ENCODE peak calls at places on chromosomes 2 and 18, in seven cellular contexts. B is upper lobe of left lung, X is HCT116, D is GM12878, V is HepG2, F is A549, J is spleen. R is an unnamed sample.

GRCh38 chr2:158529379-158530110 is 72.8 kb downstream of the PKP4 start:
- DNase-seq in B (no peak), X (no peak), D (no peak), V (no peak), F (no peak), J (no peak), R (no peak)

GRCh38 chr2:179619947-179620467 is 241.4 kb downstream of the ZNF385B start:
- DNase-seq in B (no peak), X (no peak), D (no peak), V (no peak), F (no peak), J (no peak), R (no peak)

GRCh38 chr2:71799013-71799575 is 345.7 kb downstream of the DYSF start:
- DNase-seq in B (no peak), X (no peak), D (no peak), V (no peak), F (no peak), J (peak), R (no peak)

GRCh38 chr2:171046056-171046560 is 114.6 kb downstream of the TLK1 start:
- DNase-seq in B (no peak), X (no peak), D (no peak), V (no peak), F (no peak), J (no peak), R (no peak)

GRCh38 chr18:79933765-79934164 is 17.7 kb downstream of the SLC66A2 start:
- DNase-seq in B (peak), X (no peak), D (no peak), V (peak), F (no peak), J (peak), R (no peak)

GRCh38 chr2:148812306-148812705 is 62.7 kb upstream of the KIF5C start:
- DNase-seq in B (no peak), X (no peak), D (no peak), V (no peak), F (no peak), J (no peak), R (no peak)

GRCh38 chr18:35118641-35119040 is 77.4 kb downstream of the MAPRE2 start:
- DNase-seq in B (no peak), X (no peak), D (no peak), V (no peak), F (no peak), J (no peak), R (no peak)

GRCh38 chr2:190947711-190948251 is 66.2 kb downstream of the STAT1 start:
- DNase-seq in B (no peak), X (peak), D (peak), V (peak), F (peak), J (no peak), R (no peak)

GRCh38 chr2:154402138-154402714 is 296.3 kb upstream of the KCNJ3 start:
- DNase-seq in B (no peak), X (peak), D (no peak), V (peak), F (peak), J (no peak), R (no peak)

GRCh38 chr18:9679125-9679524 is 29.0 kb upstream of the RAB31 start:
- DNase-seq in B (no peak), X (no peak), D (no peak), V (no peak), F (no peak), J (no peak), R (no peak)

GRCh38 chr2:68812256-68812655 is 58.9 kb downstream of the BMP10 start:
- DNase-seq in B (peak), X (no peak), D (no peak), V (peak), F (no peak), J (no peak), R (no peak)

GRCh38 chr18:58512161-58512581 is 116.7 kb downstream of the ALPK2 start:
- DNase-seq in B (no peak), X (no peak), D (no peak), V (no peak), F (no peak), J (no peak), R (no peak)
- H3K4me3 ChIP-seq in B (no peak), X (no peak), D (no peak), V (no peak), F (no peak), J (no peak), R (no peak)

GRCh38 chr2:105393373-105394055 is 5.3 kb downstream of the FHL2 start:
- DNase-seq in B (no peak), X (no peak), D (no peak), V (no peak), F (no peak), J (no peak), R (no peak)

GRCh38 chr2:105397025-105397722 is 1.7 kb downstream of the FHL2 start:
- DNase-seq in B (no peak), X (peak), D (no peak), V (no peak), F (peak), J (no peak), R (no peak)

GRCh38 chr2:105395691-105396090 is 3.2 kb downstream of the FHL2 start:
- DNase-seq in B (no peak), X (no peak), D (no peak), V (no peak), F (no peak), J (no peak), R (no peak)

GRCh38 chr2:105396254-105397024 is 2.4 kb downstream of the FHL2 start:
- DNase-seq in B (no peak), X (peak), D (no peak), V (peak), F (peak), J (no peak), R (no peak)

GRCh38 chr2:105394951-105395611 is 3.8 kb downstream of the FHL2 start:
- DNase-seq in B (no peak), X (no peak), D (no peak), V (peak), F (no peak), J (no peak), R (no peak)
- TF ChIP-seq POLR2A in B (no peak), X (no peak), D (no peak), V (no peak), F (no peak), J (no peak), R (no peak)

GRCh38 chr2:169136885-169137534 is 67.6 kb downstream of the DHRS9 start:
- DNase-seq in B (no peak), X (no peak), D (no peak), V (no peak), F (no peak), J (no peak), R (no peak)

GRCh38 chr2:169139145-169139544 is 69.8 kb downstream of the DHRS9 start:
- DNase-seq in B (no peak), X (no peak), D (no peak), V (no peak), F (no peak), J (no peak), R (no peak)

GRCh38 chr2:169137924-169138323 is 68.6 kb downstream of the DHRS9 start:
- DNase-seq in B (no peak), X (no peak), D (no peak), V (no peak), F (no peak), J (no peak), R (no peak)

GRCh38 chr2:169141713-169142352 is 72.5 kb downstream of the DHRS9 start:
- DNase-seq in B (peak), X (peak), D (peak), V (peak), F (peak), J (no peak), R (no peak)

GRCh38 chr2:169139993-169140767 is 70.8 kb downstream of the DHRS9 start:
- DNase-seq in B (no peak), X (no peak), D (no peak), V (no peak), F (no peak), J (no peak), R (no peak)
- TF ChIP-seq CTCF in B (no peak), X (no peak), D (no peak), V (no peak), F (no peak), J (no peak), R (no peak)

DNA sequence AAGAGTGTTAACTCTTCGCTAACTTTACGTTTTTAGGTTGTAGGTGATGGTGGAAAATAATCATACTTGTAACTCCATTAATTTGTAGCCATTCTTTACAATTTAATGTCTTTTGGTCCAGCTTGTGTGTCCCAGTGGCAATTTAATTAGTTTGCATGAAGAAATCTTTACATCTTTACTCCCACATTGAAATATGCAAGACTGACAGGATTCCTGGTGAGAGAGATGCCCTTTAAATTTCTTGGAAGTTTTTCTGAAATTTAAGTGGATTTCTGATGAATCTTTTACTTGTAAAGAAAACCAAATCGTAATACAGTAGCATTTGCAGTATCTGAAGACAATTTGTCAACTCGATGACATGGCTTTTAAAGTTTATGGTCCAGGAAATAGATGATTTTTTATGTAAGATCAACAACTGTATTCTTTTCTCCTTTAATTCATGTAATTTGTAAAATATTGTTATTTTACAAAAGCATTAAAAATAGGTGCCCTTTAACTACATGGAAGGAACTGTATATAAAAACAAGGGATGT is 3.0 kb downstream of the PHLPP1 start:
- DNase-seq in B (no peak), X (no peak), D (no peak), V (no peak), F (no peak), J (no peak), R (no peak)
- H3K4me3 ChIP-seq in B (peak), X (no peak), D (peak), V (peak), F (peak), J (no peak), R (peak)

GRCh38 chr18:48695671-48696070 is 156.8 kb downstream of the CTIF start:
- DNase-seq in B (no peak), X (no peak), D (no peak), V (no peak), F (no peak), J (peak), R (no peak)

GRCh38 chr18:48698707-48699106 is 159.9 kb downstream of the CTIF start:
- DNase-seq in B (no peak), X (no peak), D (no peak), V (no peak), F (no peak), J (no peak), R (no peak)

GRCh38 chr18:48699761-48700160 is 160.9 kb downstream of the CTIF start:
- DNase-seq in B (no peak), X (no peak), D (no peak), V (no peak), F (no peak), J (no peak), R (no peak)

GRCh38 chr18:48696218-48696617 is 157.4 kb downstream of the CTIF start:
- DNase-seq in B (no peak), X (no peak), D (no peak), V (no peak), F (no peak), J (peak), R (no peak)

DNA sequence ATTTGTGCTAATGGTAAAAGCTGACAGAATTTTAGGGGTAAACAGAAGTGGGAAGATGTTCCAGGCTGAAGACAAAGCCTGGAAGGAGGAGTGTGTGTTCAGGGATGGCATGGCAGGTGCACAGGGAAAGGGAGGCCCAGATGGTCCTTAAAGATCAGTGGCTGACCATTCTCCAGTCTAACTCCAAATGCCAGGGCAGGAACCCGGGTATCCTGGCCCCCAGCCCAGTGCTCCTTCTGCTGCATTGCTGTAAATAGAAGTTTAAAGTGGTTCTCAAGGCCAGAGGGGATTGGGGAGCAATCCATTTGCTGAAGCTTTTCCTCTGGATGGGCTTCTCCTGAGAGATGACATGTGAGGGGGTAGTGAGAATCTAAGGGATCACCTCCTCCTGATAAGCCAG is 158.6 kb downstream of the CTIF start:
- DNase-seq in B (no peak), X (no peak), D (no peak), V (no peak), F (no peak), J (no peak), R (no peak)
- TF ChIP-seq POLR2A in B (no peak), X (no peak), D (no peak), V (no peak), F (no peak), J (no peak), R (no peak)

GRCh38 chr2:47264183-47264582 is 109.1 kb upstream of the STPG4 start:
- DNase-seq in B (no peak), X (no peak), D (no peak), V (no peak), F (no peak), J (no peak), R (no peak)
- TF ChIP-seq CTCF in B (no peak), X (peak), D (no peak), V (peak), F (peak), J (no peak), R (no peak)

DNA sequence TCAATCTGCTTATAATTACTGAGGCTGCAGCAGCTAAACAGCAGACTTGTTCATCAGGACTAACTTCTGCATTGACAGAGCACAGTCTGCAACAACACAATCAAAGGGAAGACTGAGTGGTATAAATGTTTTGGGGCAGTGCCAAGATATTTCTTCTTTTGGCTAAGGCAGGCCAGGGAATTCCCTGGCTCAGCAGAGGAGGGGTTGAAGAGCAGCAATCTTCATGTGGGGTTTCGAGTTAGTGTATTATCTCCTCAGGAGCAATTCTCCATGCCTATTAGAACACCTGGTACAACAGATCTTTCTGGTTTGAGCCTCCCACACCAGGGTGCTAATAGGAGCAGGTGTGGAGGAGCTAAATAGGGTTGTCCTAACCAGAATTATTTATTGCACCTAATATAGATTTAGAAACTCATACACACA is 103.0 kb upstream of the STK17B start:
- DNase-seq in B (no peak), X (no peak), D (no peak), V (no peak), F (no peak), J (no peak), R (no peak)
- H3K4me3 ChIP-seq in B (no peak), X (no peak), D (no peak), V (no peak), F (no peak), J (no peak), R (no peak)

GRCh38 chr2:119429225-119430000 is 2.2 kb upstream of the TMEM37 start:
- DNase-seq in B (no peak), X (no peak), D (peak), V (no peak), F (no peak), J (no peak), R (no peak)
- TF ChIP-seq POLR2A in B (peak), X (no peak), D (no peak), V (no peak), F (no peak), J (no peak), R (no peak)

DNA sequence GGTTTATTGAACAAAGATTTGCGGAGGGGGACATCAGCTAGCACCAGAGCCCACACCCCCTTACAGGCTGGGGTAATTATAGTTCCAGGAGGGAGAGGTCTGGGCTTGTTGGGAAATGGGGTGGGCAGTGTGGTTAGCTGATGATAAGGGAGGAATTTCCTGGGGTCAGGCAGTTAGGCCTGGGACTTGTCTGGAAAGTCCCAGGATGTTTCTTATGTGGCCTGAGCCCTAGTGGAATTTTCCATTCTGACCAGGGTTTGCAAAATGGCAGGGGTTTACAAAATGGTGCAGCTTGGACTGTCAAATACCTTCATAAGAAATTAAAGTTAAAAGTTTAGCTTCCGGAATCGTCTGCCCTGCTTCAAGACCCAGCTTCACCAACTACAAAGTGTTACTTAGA is 199.1 kb downstream of the FBXO15 start:
- DNase-seq in B (no peak), X (no peak), D (no peak), V (no peak), F (no peak), J (no peak), R (no peak)
- TF ChIP-seq CTCF in B (no peak), X (no peak), D (no peak), V (no peak), F (no peak), J (no peak), R (no peak)

R was measured in esophagus squamous epithelium.